ENCODE peak calls at places on chromosomes 4 and X, in five cellular contexts. F is H1, Y is K562, N is GM12878, Q is HepG2. S is an unnamed sample.

GRCh38 chr4:183321079-183321478 is 1.0 kb upstream of the CLDN22 start:
- DNase-seq in Q (no peak), N (no peak), F (no peak), Y (no peak), S (no peak)

GRCh38 chr4:128255906-128256305 is 31.7 kb downstream of the PGRMC2 start:
- DNase-seq in N (no peak), Y (no peak), Q (no peak), F (no peak), S (no peak)

GRCh38 chr4:96729641-96730040 is 889.7 kb downstream of the PDHA2 start:
- DNase-seq in Q (no peak), F (no peak), Y (no peak), N (no peak), S (no peak)

GRCh38 chr4:4462970-4463369 is 76.1 kb downstream of the NSG1 start:
- DNase-seq in Y (no peak), N (no peak), F (no peak), Q (peak; percentile 80), S (no peak)

GRCh38 chr4:84403656-84404055 is 95.4 kb downstream of the NKX6-1 start:
- DNase-seq in Q (no peak), F (no peak), N (no peak), Y (no peak), S (no peak)

GRCh38 chrX:80810365-80810978 is 795 bp upstream of the BRWD3 start:
- DNase-seq in Y (peak; percentile 3), F (no peak), N (no peak), Q (no peak), S (no peak)

GRCh38 chr4:84862064-84862463 is 104.4 kb downstream of the WDFY3 start:
- DNase-seq in Q (no peak), N (no peak), F (no peak), Y (no peak), S (no peak)

GRCh38 chr4:161762796-161763195 is 401.0 kb downstream of the FSTL5 start:
- DNase-seq in Y (no peak), F (no peak), Q (no peak), N (no peak), S (no peak)

GRCh38 chr4:1297456-1298325 is 8.0 kb downstream of the MAEA start:
- DNase-seq in F (no peak), Q (no peak), N (no peak), Y (no peak), S (no peak)

GRCh38 chrX:23844502-23845138 is 61.6 kb downstream of the SAT1 start:
- DNase-seq in Y (peak; percentile 23), F (no peak), Q (peak; percentile 65), N (no peak), S (no peak)

GRCh38 chr4:141702472-141703182 is 66.2 kb downstream of the IL15 start:
- DNase-seq in F (no peak), N (no peak), Y (no peak), Q (no peak), S (peak; percentile 3)

GRCh38 chr4:128242601-128243000 is 45.0 kb downstream of the PGRMC2 start:
- DNase-seq in F (no peak), Y (no peak), Q (no peak), N (no peak), S (no peak)

GRCh38 chr4:153661915-153662314 is 22.2 kb upstream of the TLR2 start:
- DNase-seq in N (no peak), Y (no peak), F (no peak), Q (no peak), S (no peak)

GRCh38 chr4:978957-979701 is 5.8 kb upstream of the DGKQ start:
- DNase-seq in N (no peak), Q (peak; percentile 32), Y (no peak), F (no peak), S (no peak)

GRCh38 chr4:102772738-102773340 is 12.1 kb upstream of the MANBA start:
- DNase-seq in Q (no peak), Y (no peak), F (no peak), N (no peak), S (no peak)

GRCh38 chrX:21993265-21993664 is 38.9 kb upstream of the PHEX start:
- DNase-seq in N (peak; percentile 30), Y (no peak), Q (no peak), F (no peak), S (no peak)

GRCh38 chrX:111101580-111101979 is 5.6 kb downstream of the PAK3 start:
- DNase-seq in N (no peak), F (no peak), Q (no peak), Y (no peak), S (no peak)

GRCh38 chr4:54745031-54745770 is 87.4 kb downstream of the KIT start:
- DNase-seq in N (no peak), Q (no peak), F (no peak), Y (no peak), S (no peak)

GRCh38 chr4:99987681-99988080 is 37.6 kb upstream of the H2AZ1 start:
- DNase-seq in N (no peak), Q (no peak), F (no peak), Y (no peak), S (no peak)

GRCh38 chr4:124509151-124509550 is 203.4 kb downstream of the ANKRD50 start:
- DNase-seq in N (no peak), Y (no peak), F (no peak), Q (no peak), S (no peak)

GRCh38 chrX:64850371-64851082 is 125.7 kb downstream of the ZC4H2 start:
- DNase-seq in F (no peak), N (no peak), Q (no peak), Y (no peak), S (no peak)

GRCh38 chrX:110786486-110786885 is 9.1 kb downstream of the CHRDL1 start:
- DNase-seq in F (no peak), Y (no peak), Q (no peak), N (no peak), S (no peak)

GRCh38 chr4:76585897-76586360 is 150.9 kb downstream of the SHROOM3 start:
- DNase-seq in Y (no peak), N (no peak), Q (peak; percentile 7), F (peak; percentile 64), S (peak; percentile 81)

GRCh38 chr4:96103086-96103485 is 263.2 kb downstream of the PDHA2 start:
- DNase-seq in Q (no peak), Y (no peak), F (no peak), N (no peak), S (no peak)

GRCh38 chr4:147198411-147199051 is 252.9 kb upstream of the TTC29 start:
- DNase-seq in N (no peak), F (no peak), Q (no peak), Y (no peak), S (no peak)

GRCh38 chrX:386768-387575 is at the start of gene PPP2R3B:
- DNase-seq in F (peak; percentile 98), Q (peak; percentile 93), N (peak; percentile 95), Y (peak; percentile 98), S (peak; percentile 91)

GRCh38 chr4:82500106-82500738 is 61.6 kb downstream of the TMEM150C start:
- DNase-seq in F (no peak), Q (no peak), N (no peak), Y (no peak), S (no peak)

GRCh38 chrX:10756365-10756915 is 136.1 kb upstream of the MID1 start:
- DNase-seq in F (no peak), Q (no peak), N (no peak), Y (no peak), S (peak; percentile 18)

GRCh38 chrX:16882702-16883486 is 12.7 kb upstream of the RBBP7 start:
- DNase-seq in N (peak; percentile 37), Y (peak; percentile 60), Q (peak; percentile 44), F (no peak), S (peak; percentile 37)

GRCh38 chr4:2867758-2868491 is 24.3 kb downstream of the ADD1 start:
- DNase-seq in Q (peak; percentile 32), Y (peak; percentile 69), N (no peak), F (no peak), S (no peak)
- H3K4me1 ChIP-seq in Q (peaks cover 89% of the 10 kb centered on the region), Y (peaks cover 46% of the 10 kb centered on the region), N (peaks cover under 1% of the 10 kb centered on the region), F (peaks cover 3% of the 10 kb centered on the region), S (peaks cover 8% of the 10 kb centered on the region)

DNA sequence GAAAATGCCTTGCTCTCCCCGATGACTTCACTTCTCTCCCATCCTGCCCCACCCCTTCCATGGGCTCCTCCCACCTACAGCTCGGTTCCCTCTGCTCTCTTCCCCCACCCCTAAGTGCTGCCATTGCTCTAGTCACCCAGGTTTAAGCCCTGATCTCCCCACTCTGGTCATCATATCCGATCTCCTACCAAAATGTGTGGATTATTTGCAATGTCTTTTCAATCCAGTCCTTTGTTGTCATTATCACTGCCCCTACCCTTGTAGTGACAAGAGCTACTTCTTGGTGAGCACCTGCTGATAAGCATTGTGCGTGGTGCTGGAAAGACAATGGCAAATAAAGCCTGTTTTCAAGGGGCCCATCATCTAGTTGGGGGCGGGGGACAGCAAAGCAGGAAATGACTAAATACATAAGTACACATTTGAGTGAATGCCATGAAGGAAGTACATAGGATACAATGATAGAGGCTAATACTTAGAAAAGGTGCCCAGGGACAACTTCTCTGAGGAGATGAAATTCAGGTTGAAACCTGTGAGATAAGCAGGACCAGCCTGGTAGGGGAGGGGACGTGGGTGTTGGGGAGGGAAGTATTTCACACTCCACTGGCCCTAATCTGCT is 63.8 kb downstream of the DLG3 start:
- DNase-seq in Q (peak; percentile 44), N (no peak), F (no peak), Y (no peak), S (no peak)
- TF ChIP-seq ZNF274 in Q (no peak), N (no peak), F (no peak), Y (no peak), S (no peak)

DNA sequence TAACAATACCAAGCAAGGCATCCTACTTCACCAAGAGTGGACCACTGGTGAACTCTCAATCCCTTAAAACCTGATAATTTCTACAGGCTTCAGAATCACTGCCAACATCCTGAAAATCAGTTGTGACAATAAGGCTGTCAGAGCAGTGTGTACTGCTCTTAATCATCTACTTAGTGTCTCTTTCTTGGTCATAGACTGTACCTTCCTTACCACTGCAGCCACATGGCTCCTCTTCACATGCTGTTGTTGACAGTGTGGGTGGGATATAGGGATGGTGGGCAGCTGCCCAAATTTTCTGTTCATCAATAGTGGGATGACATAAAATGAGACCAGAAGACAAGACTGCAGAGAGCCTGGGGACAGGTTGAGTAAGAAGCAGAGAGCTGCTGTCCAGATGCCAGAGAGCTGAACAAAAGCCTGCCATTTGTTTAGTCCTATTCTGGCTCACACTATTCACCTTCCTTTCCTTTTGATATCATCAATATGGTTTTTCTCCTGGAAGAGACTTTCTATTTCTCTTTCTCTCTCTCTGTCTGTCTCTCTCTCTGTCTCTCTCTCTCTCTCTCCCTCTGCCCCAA is 178.9 kb downstream of the MGST2 start:
- DNase-seq in Y (no peak), Q (no peak), F (no peak), N (no peak), S (no peak)
- H3K4me1 ChIP-seq in Y (peaks cover 4% of the 10 kb centered on the region), Q (peaks cover 99% of the 10 kb centered on the region), F (no peaks in the 10 kb centered on the region), N (no peaks in the 10 kb centered on the region), S (no peaks in the 10 kb centered on the region)

DNA sequence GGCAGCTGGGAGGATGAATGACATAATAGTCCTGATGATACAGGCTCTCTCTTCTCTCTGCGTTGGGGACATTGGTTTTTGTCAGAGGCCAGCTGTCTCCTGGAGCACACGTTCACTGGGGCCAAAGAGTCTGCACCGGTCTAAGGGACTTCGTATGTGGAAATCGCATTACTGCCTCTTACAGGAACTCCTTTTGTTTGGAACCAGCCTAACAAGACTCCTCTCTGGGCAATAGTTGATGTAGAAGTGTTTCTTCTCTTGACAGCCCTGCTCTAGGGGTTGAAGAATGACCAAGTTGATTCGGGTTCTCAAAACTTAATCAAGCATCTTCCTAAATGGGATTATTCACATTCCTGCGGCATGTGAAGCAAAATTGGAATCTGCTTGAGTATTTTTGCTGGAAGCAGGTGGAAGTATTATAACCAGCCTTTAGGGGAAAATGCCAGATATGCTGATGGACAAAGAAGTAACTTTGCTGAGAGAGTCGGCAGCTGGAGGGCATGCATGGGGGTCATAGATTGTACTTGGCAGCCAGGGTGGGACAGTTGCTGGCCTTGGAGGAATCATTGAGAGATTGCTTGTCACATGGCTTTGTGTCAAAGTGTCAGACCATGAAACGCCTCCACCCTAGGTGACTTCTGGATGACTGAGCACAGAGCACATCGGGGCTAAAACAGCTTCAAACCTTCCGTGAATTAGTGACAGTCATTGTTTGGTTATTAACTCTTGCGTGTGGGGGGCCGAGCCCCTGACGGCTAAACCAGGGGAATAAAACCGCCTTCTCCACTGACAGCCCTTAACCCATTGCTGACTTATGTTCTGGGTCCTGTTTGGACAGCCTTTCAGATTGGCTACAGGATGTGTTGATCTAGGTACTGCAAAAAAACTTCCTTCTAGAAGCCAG is 34.4 kb upstream of the SLC34A2 start:
- DNase-seq in N (no peak), Y (no peak), Q (no peak), F (no peak), S (no peak)
- TF ChIP-seq ZNF274 in N (no peak), Y (no peak), Q (no peak), F (no peak), S (no peak)